ENCODE peak calls at places on chromosome 5, in six cellular contexts. X is H9, S is SK-N-SH, G is astrocyte, R is endothelial cell of umbilical vein, C is fibroblast of lung. E is an unnamed sample.

GRCh38 chr5:44613951-44614350 is 194.8 kb upstream of the MRPS30 start:
- DNase-seq in X (no peak), S (no peak), G (no peak), R (no peak), C (no peak), E (no peak)

GRCh38 chr5:180901204-180902009 is 2.4 kb downstream of the BTNL8 start:
- DNase-seq in X (no peak), S (no peak), G (no peak), R (no peak), C (no peak), E (no peak)

GRCh38 chr5:141878186-141878770 is at the start of gene PCDH1:
- DNase-seq in X (no peak), S (peak; percentile 81), G (no peak), R (peak; percentile 33), C (no peak), E (no peak)

GRCh38 chr5:154506049-154506715 is 28.2 kb upstream of the HAND1 start:
- DNase-seq in X (no peak), S (no peak), G (no peak), R (no peak), C (no peak), E (no peak)

GRCh38 chr5:169072223-169072622 is 228.7 kb downstream of the SLIT3 start:
- DNase-seq in X (no peak), S (no peak), G (no peak), R (no peak), C (no peak), E (no peak)

GRCh38 chr5:102802704-102803458 is 47.8 kb downstream of the PAM start:
- DNase-seq in X (no peak), S (no peak), G (no peak), R (no peak), C (no peak), E (no peak)

GRCh38 chr5:175351126-175351525 is 92.9 kb downstream of the DRD1 start:
- DNase-seq in X (no peak), S (no peak), G (no peak), R (no peak), C (no peak), E (no peak)

GRCh38 chr5:135441256-135441915 is 5.8 kb downstream of the DCANP1 start:
- DNase-seq in X (peak; percentile 15), S (no peak), G (no peak), R (no peak), C (no peak), E (peak; percentile 19)

GRCh38 chr5:15384176-15384575 is 115.8 kb upstream of the FBXL7 start:
- DNase-seq in X (no peak), S (no peak), G (no peak), R (no peak), C (no peak), E (no peak)

GRCh38 chr5:155952486-155953105 is 374.4 kb upstream of the SGCD start:
- DNase-seq in X (no peak), S (peak; percentile 40), G (no peak), R (no peak), C (no peak), E (no peak)

GRCh38 chr5:155943516-155944407 is 383.2 kb upstream of the SGCD start:
- DNase-seq in X (peak; percentile 63), S (peak; percentile 52), G (peak; percentile 48), R (no peak), C (peak; percentile 60), E (peak; percentile 36)

GRCh38 chr5:155953335-155953734 is 373.6 kb upstream of the SGCD start:
- DNase-seq in X (no peak), S (no peak), G (peak; percentile 14), R (no peak), C (no peak), E (no peak)

GRCh38 chr5:155947394-155948062 is 379.4 kb upstream of the SGCD start:
- DNase-seq in X (no peak), S (no peak), G (no peak), R (no peak), C (peak; percentile 7), E (no peak)
- H3K9ac ChIP-seq in X (no peak overlapping the region), S (no peak overlapping the region), G (no peak overlapping the region), R (no peak overlapping the region), C (no peak overlapping the region), E (no peak overlapping the region)

GRCh38 chr5:9361835-9362234 is 184.0 kb downstream of the SEMA5A start:
- DNase-seq in X (peak; percentile 77), S (peak; percentile 17), G (no peak), R (peak; percentile 49), C (peak; percentile 84), E (peak; percentile 68)

GRCh38 chr5:9362600-9362999 is 183.3 kb downstream of the SEMA5A start:
- DNase-seq in X (no peak), S (no peak), G (no peak), R (no peak), C (no peak), E (no peak)

GRCh38 chr5:9365501-9365900 is 180.4 kb downstream of the SEMA5A start:
- DNase-seq in X (peak; percentile 32), S (peak; percentile 37), G (no peak), R (no peak), C (no peak), E (no peak)

GRCh38 chr5:9358961-9359686 is 186.8 kb downstream of the SEMA5A start:
- DNase-seq in X (no peak), S (no peak), G (peak; percentile 93), R (peak; percentile 48), C (peak; percentile 38), E (no peak)

GRCh38 chr5:9363026-9363793 is 182.7 kb downstream of the SEMA5A start:
- DNase-seq in X (no peak), S (peak; percentile 11), G (no peak), R (no peak), C (no peak), E (no peak)
- H3K27ac ChIP-seq in X (no peak overlapping the region), S (peak overlapping the region; percentile 50), G (no peak overlapping the region), R (no peak overlapping the region), C (no peak overlapping the region), E (no peak overlapping the region)

GRCh38 chr5:14244721-14245518 is 101.8 kb downstream of the TRIO start:
- DNase-seq in X (no peak), S (no peak), G (peak; percentile 82), R (no peak), C (peak; percentile 55), E (no peak)
- H3K4me1 ChIP-seq in X (peaks cover 8% of the 10 kb centered on the region), S (peaks cover 43% of the 10 kb centered on the region), G (peaks cover 46% of the 10 kb centered on the region), R (peaks cover 2% of the 10 kb centered on the region), C (peaks cover 6% of the 10 kb centered on the region), E (peaks cover 6% of the 10 kb centered on the region)

GRCh38 chr5:2300421-2300820 is 417.7 kb upstream of the IRX4 start:
- DNase-seq in X (peak; percentile 20), S (no peak), G (no peak), R (no peak), C (no peak), E (no peak)

GRCh38 chr5:2298746-2299145 is 416.0 kb upstream of the IRX4 start:
- DNase-seq in X (peak; percentile 26), S (no peak), G (no peak), R (no peak), C (no peak), E (no peak)

GRCh38 chr5:2300861-2301610 is 418.3 kb upstream of the IRX4 start:
- DNase-seq in X (peak; percentile 25), S (no peak), G (no peak), R (no peak), C (no peak), E (no peak)

GRCh38 chr5:2297991-2298390 is 415.3 kb upstream of the IRX4 start:
- DNase-seq in X (peak; percentile 24), S (no peak), G (no peak), R (no peak), C (no peak), E (no peak)

DNA sequence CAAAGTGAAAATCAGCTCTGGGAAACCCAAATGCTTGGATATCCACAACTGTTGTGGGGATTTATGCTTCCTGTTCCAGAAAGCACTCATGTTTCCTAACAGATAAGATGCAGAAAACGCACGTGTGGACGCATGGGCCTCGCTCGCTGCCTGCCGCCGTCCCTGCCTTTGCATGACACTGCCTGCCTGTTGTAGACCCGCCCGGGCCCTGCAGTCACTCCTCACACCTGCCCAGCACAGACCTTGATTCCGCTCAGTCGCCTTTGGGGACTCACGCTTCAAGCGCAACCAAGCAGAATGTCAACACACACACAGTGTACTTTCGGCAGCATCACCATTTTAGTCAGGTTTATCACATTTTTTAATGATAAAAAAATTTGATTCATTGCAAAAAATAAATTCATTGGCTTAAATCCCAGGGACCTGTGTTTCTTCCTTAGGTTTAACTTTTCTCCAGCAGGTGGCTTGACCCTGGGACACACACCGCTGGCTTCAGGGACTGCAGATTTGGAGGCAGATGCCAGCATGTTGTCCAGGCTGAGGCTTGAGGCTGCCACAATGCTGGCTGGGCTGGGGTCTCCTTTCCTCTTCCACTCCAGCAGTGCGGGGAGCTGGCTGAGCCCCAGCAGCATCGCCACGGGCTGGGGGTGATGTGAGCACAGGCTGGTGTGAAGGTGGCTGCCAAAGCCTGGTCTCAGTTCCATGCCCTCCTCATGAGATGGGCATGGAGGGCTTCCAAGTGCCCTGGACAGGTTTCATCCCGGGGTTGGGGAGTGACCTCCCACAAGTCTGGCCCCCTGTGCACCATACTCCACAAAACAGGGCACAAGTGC is 416.9 kb upstream of the IRX4 start:
- DNase-seq in X (peak; percentile 50), S (no peak), G (no peak), R (no peak), C (no peak), E (no peak)
- H3K9ac ChIP-seq in X (no peak overlapping the region), S (no peak overlapping the region), G (no peak overlapping the region), R (no peak overlapping the region), C (no peak overlapping the region), E (no peak overlapping the region)

DNA sequence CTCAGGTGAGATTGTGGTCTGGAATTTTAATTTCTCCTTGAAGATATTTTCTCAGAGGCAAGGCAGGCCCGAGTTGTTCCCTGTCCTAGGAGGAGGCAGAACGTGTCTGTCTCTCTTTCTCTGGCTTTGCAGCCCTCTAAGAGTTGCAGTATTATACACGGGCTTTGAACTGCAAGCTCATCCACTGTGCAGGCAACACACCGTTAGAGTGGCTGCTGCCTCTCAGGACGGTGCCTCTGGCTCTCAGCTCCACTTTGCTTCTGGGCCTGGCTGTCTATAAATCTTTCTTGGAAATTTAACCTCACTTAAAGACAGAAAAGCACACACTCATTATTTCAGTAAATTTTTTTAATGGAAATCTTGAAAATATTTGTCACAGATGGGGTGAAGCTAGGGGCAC is 170.1 kb upstream of the ADCY2 start:
- DNase-seq in X (no peak), S (no peak), G (no peak), R (no peak), C (no peak), E (no peak)
- H3K27ac ChIP-seq in X (no peak overlapping the region), S (no peak overlapping the region), G (no peak overlapping the region), R (no peak overlapping the region), C (no peak overlapping the region), E (no peak overlapping the region)

GRCh38 chr5:88846434-88846833 is 36.5 kb downstream of the MEF2C start:
- DNase-seq in X (no peak), S (no peak), G (no peak), R (no peak), C (no peak), E (no peak)

GRCh38 chr5:88841212-88841611 is 41.8 kb downstream of the MEF2C start:
- DNase-seq in X (no peak), S (no peak), G (no peak), R (no peak), C (no peak), E (no peak)

GRCh38 chr5:88842784-88843183 is 40.2 kb downstream of the MEF2C start:
- DNase-seq in X (no peak), S (no peak), G (no peak), R (no peak), C (no peak), E (no peak)

GRCh38 chr5:88847410-88847809 is 35.6 kb downstream of the MEF2C start:
- DNase-seq in X (no peak), S (no peak), G (no peak), R (no peak), C (no peak), E (no peak)

GRCh38 chr5:88845081-88845697 is 37.8 kb downstream of the MEF2C start:
- DNase-seq in X (no peak), S (no peak), G (no peak), R (peak; percentile 21), C (no peak), E (no peak)
- H3K4me1 ChIP-seq in X (no peaks in the 10 kb centered on the region), S (no peaks in the 10 kb centered on the region), G (no peaks in the 10 kb centered on the region), R (peaks cover 9% of the 10 kb centered on the region), C (no peaks in the 10 kb centered on the region), E (no peaks in the 10 kb centered on the region)